ENCODE peak calls at places on chromosomes 16 and 17, in five cellular contexts. One of them, this sample, is unnamed.

GRCh38 chr17:41919840-41920579 is 1.3 kb upstream of the ACLY start:
- DNase-seq in testis: peak; percentile 49
- DNase-seq in HCT116: no peak
- DNase-seq in fibroblast of pulmonary artery: peak; percentile 49
- DNase-seq in uterus: peak; percentile 46
- DNase-seq in this sample: no peak

GRCh38 chr17:36148559-36149295 is 27.7 kb downstream of the TBC1D3B start:
- DNase-seq in testis: peak; percentile 90
- DNase-seq in HCT116: peak; percentile 68
- DNase-seq in fibroblast of pulmonary artery: peak; percentile 72
- DNase-seq in uterus: peak; percentile 18
- DNase-seq in this sample: peak; percentile 56

GRCh38 chr17:38815576-38816193 is 9.4 kb downstream of the CWC25 start:
- DNase-seq in testis: no peak
- DNase-seq in HCT116: no peak
- DNase-seq in fibroblast of pulmonary artery: peak; percentile 56
- DNase-seq in uterus: no peak
- DNase-seq in this sample: peak; percentile 79

GRCh38 chr17:55263565-55264272 is 1.0 kb upstream of the HLF start:
- DNase-seq in testis: no peak
- DNase-seq in HCT116: no peak
- DNase-seq in fibroblast of pulmonary artery: no peak
- DNase-seq in uterus: no peak
- DNase-seq in this sample: no peak

GRCh38 chr16:76292218-76292617 is 15.0 kb downstream of the CNTNAP4 start:
- DNase-seq in testis: no peak
- DNase-seq in HCT116: no peak
- DNase-seq in fibroblast of pulmonary artery: no peak
- DNase-seq in uterus: no peak
- DNase-seq in this sample: no peak

GRCh38 chr17:10633738-10634379 is 23.2 kb downstream of the MYH3 start:
- DNase-seq in testis: no peak
- DNase-seq in HCT116: no peak
- DNase-seq in fibroblast of pulmonary artery: no peak
- DNase-seq in uterus: no peak
- DNase-seq in this sample: no peak

GRCh38 chr17:77728022-77728671 is 230.4 kb upstream of the TNRC6C start:
- DNase-seq in testis: peak; percentile 34
- DNase-seq in HCT116: peak; percentile 36
- DNase-seq in fibroblast of pulmonary artery: no peak
- DNase-seq in uterus: peak; percentile 65
- DNase-seq in this sample: peak; percentile 6

GRCh38 chr16:71453051-71453450 is 9.0 kb downstream of the ZNF23 start:
- DNase-seq in testis: no peak
- DNase-seq in HCT116: no peak
- DNase-seq in fibroblast of pulmonary artery: no peak
- DNase-seq in uterus: no peak
- DNase-seq in this sample: no peak

GRCh38 chr17:29584452-29585079 is 4.9 kb downstream of the GIT1 start:
- DNase-seq in testis: no peak
- DNase-seq in HCT116: no peak
- DNase-seq in fibroblast of pulmonary artery: no peak
- DNase-seq in uterus: peak; percentile 21
- DNase-seq in this sample: no peak

GRCh38 chr16:50334106-50334975 is 34.4 kb downstream of the BRD7 start:
- DNase-seq in testis: no peak
- DNase-seq in HCT116: no peak
- DNase-seq in fibroblast of pulmonary artery: no peak
- DNase-seq in uterus: no peak
- DNase-seq in this sample: no peak

GRCh38 chr16:13829712-13830304 is 90.1 kb upstream of the ERCC4 start:
- DNase-seq in testis: peak; percentile 16
- DNase-seq in HCT116: no peak
- DNase-seq in fibroblast of pulmonary artery: no peak
- DNase-seq in uterus: no peak
- DNase-seq in this sample: no peak

GRCh38 chr16:30112197-30113030 is 923 bp downstream of the GDPD3 start:
- DNase-seq in testis: peak; percentile 53
- DNase-seq in HCT116: no peak
- DNase-seq in fibroblast of pulmonary artery: peak; percentile 68
- DNase-seq in uterus: peak; percentile 61
- DNase-seq in this sample: peak; percentile 29

GRCh38 chr17:49381033-49381432 is 19.0 kb upstream of the ZNF652 start:
- DNase-seq in testis: no peak
- DNase-seq in HCT116: no peak
- DNase-seq in fibroblast of pulmonary artery: no peak
- DNase-seq in uterus: no peak
- DNase-seq in this sample: no peak

GRCh38 chr17:58329035-58329807 is 626 bp upstream of the TSPOAP1 start:
- DNase-seq in testis: no peak
- DNase-seq in HCT116: no peak
- DNase-seq in fibroblast of pulmonary artery: no peak
- DNase-seq in uterus: no peak
- DNase-seq in this sample: no peak

GRCh38 chr17:27585792-27586191 is 45.2 kb upstream of the LGALS9 start:
- DNase-seq in testis: no peak
- DNase-seq in HCT116: no peak
- DNase-seq in fibroblast of pulmonary artery: no peak
- DNase-seq in uterus: no peak
- DNase-seq in this sample: no peak

GRCh38 chr16:80317132-80318098 is 223.4 kb upstream of the DYNLRB2 start:
- DNase-seq in testis: no peak
- DNase-seq in HCT116: no peak
- DNase-seq in fibroblast of pulmonary artery: no peak
- DNase-seq in uterus: no peak
- DNase-seq in this sample: no peak

GRCh38 chr16:1740781-1741490 is 30.4 kb downstream of the NME3 start:
- DNase-seq in testis: no peak
- DNase-seq in HCT116: no peak
- DNase-seq in fibroblast of pulmonary artery: no peak
- DNase-seq in uterus: no peak
- DNase-seq in this sample: no peak

GRCh38 chr16:35724551-35724950 is 2265.1 kb downstream of the TP53TG3F start:
- DNase-seq in testis: no peak
- DNase-seq in HCT116: no peak
- DNase-seq in fibroblast of pulmonary artery: no peak
- DNase-seq in uterus: no peak
- DNase-seq in this sample: no peak

GRCh38 chr16:22203091-22203490 is 3.0 kb upstream of the EEF2K start:
- DNase-seq in testis: no peak
- DNase-seq in HCT116: no peak
- DNase-seq in fibroblast of pulmonary artery: no peak
- DNase-seq in uterus: no peak
- DNase-seq in this sample: no peak

GRCh38 chr16:17757808-17758207 is 287.0 kb upstream of the XYLT1 start:
- DNase-seq in testis: no peak
- DNase-seq in HCT116: no peak
- DNase-seq in fibroblast of pulmonary artery: no peak
- DNase-seq in uterus: no peak
- DNase-seq in this sample: no peak

GRCh38 chr16:23026777-23027362 is 122.4 kb downstream of the USP31 start:
- DNase-seq in testis: peak; percentile 33
- DNase-seq in HCT116: no peak
- DNase-seq in fibroblast of pulmonary artery: peak; percentile 30
- DNase-seq in uterus: no peak
- DNase-seq in this sample: peak; percentile 8

GRCh38 chr16:27361987-27362386 is 40.0 kb upstream of the IL21R start:
- DNase-seq in testis: no peak
- DNase-seq in HCT116: no peak
- DNase-seq in fibroblast of pulmonary artery: no peak
- DNase-seq in uterus: no peak
- DNase-seq in this sample: no peak

GRCh38 chr16:27362570-27363245 is 39.3 kb upstream of the IL21R start:
- DNase-seq in testis: no peak
- DNase-seq in HCT116: no peak
- DNase-seq in fibroblast of pulmonary artery: no peak
- DNase-seq in uterus: no peak
- DNase-seq in this sample: no peak

GRCh38 chr16:27364493-27365141 is 37.4 kb upstream of the IL21R start:
- DNase-seq in testis: no peak
- DNase-seq in HCT116: no peak
- DNase-seq in fibroblast of pulmonary artery: no peak
- DNase-seq in uterus: no peak
- DNase-seq in this sample: no peak

GRCh38 chr16:27363797-27364196 is 38.2 kb upstream of the IL21R start:
- DNase-seq in testis: peak; percentile 44
- DNase-seq in HCT116: no peak
- DNase-seq in fibroblast of pulmonary artery: peak; percentile 17
- DNase-seq in uterus: peak; percentile 52
- DNase-seq in this sample: no peak

DNA sequence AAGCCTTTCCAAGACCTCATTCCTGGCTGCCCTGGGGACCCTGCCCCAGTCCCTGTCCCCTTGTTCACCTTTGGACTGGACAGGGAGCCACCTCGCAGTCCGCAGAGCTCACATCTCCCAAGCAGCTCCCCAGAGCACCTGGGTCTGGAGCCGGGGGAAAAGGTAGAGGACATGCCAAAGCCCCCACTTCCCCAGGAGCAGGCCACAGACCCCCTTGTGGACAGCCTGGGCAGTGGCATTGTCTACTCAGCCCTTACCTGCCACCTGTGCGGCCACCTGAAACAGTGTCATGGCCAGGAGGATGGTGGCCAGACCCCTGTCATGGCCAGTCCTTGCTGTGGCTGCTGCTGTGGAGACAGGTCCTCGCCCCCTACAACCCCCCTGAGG is 38.7 kb upstream of the IL21R start:
- DNase-seq in testis: no peak
- DNase-seq in HCT116: no peak
- DNase-seq in fibroblast of pulmonary artery: no peak
- DNase-seq in uterus: no peak
- DNase-seq in this sample: no peak
- TF ChIP-seq CTCF in testis: no peak
- TF ChIP-seq CTCF in HCT116: peak; percentile 19
- TF ChIP-seq CTCF in fibroblast of pulmonary artery: peak; percentile 6
- TF ChIP-seq CTCF in uterus: no peak
- TF ChIP-seq CTCF in this sample: peak; percentile 28

DNA sequence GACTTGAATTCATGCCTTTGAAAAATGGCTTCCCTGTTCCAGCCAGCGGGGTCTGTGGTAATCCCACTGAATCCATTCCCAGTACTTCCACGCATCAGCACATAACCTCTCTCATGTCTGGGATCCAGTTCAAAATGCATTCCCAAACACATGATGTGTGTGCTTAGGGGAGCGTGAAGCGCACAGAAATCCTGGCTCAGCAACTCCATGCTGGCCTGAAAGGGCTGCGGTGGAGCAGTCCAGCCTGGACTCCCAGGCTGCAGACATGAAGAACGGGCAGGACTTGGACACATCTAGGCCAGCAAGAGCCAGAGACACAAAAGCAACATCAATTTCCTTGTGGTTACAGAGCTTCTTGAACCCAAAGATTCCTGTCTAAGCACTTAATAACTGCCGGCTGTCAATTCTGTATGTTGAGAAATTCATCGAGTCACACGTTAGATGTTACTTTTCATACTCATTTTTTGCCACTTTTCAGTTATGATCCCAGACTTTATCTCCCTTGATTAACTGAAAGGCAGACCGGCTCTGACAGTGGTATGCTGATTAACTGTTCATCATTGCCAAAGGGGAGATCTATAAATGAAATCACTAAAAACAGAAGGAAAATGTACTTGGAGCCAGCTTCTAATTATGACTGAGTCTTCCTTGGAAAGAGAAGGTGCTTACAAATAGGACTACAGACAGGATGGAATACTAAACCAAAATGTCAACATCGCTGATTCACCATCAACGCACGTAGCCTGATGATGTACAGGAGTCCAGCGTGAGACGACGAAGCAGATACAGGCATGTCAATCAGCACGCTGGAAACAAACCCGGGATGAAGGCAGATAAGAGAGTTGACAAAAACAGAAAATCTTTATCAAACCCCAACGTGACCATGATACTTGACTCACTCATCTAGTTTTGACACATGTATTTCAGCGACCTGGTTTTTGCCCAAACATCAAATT is 23.0 kb downstream of the NSMCE1 start:
- DNase-seq in testis: peak; percentile 48
- DNase-seq in HCT116: no peak
- DNase-seq in fibroblast of pulmonary artery: peak; percentile 88
- DNase-seq in uterus: peak; percentile 74
- DNase-seq in this sample: peak; percentile 97
- H3K4me3 ChIP-seq in testis: no peak overlapping the region
- H3K4me3 ChIP-seq in HCT116: no peak overlapping the region
- H3K4me3 ChIP-seq in fibroblast of pulmonary artery: no peak overlapping the region
- H3K4me3 ChIP-seq in uterus: no peak overlapping the region
- H3K4me3 ChIP-seq in this sample: no peak overlapping the region

GRCh38 chr16:53743149-53743566 is 39.2 kb downstream of the FTO start:
- DNase-seq in testis: no peak
- DNase-seq in HCT116: peak; percentile 55
- DNase-seq in fibroblast of pulmonary artery: peak; percentile 58
- DNase-seq in uterus: no peak
- DNase-seq in this sample: no peak
- TF ChIP-seq CTCF in testis: peak; percentile 38
- TF ChIP-seq CTCF in HCT116: peak; percentile 83
- TF ChIP-seq CTCF in fibroblast of pulmonary artery: peak; percentile 83
- TF ChIP-seq CTCF in uterus: peak; percentile 41
- TF ChIP-seq CTCF in this sample: peak; percentile 85

GRCh38 chr17:21352981-21353265 is 23.2 kb upstream of the KCNJ12 start:
- DNase-seq in testis: no peak
- DNase-seq in HCT116: no peak
- DNase-seq in fibroblast of pulmonary artery: no peak
- DNase-seq in uterus: no peak
- DNase-seq in this sample: no peak

GRCh38 chr17:21351366-21352065 is 24.6 kb upstream of the KCNJ12 start:
- DNase-seq in testis: no peak
- DNase-seq in HCT116: no peak
- DNase-seq in fibroblast of pulmonary artery: no peak
- DNase-seq in uterus: no peak
- DNase-seq in this sample: no peak

GRCh38 chr17:21354796-21355385 is 21.3 kb upstream of the KCNJ12 start:
- DNase-seq in testis: no peak
- DNase-seq in HCT116: no peak
- DNase-seq in fibroblast of pulmonary artery: no peak
- DNase-seq in uterus: no peak
- DNase-seq in this sample: no peak

GRCh38 chr17:21353326-21354010 is 22.7 kb upstream of the KCNJ12 start:
- DNase-seq in testis: no peak
- DNase-seq in HCT116: no peak
- DNase-seq in fibroblast of pulmonary artery: peak; percentile 55
- DNase-seq in uterus: no peak
- DNase-seq in this sample: no peak

DNA sequence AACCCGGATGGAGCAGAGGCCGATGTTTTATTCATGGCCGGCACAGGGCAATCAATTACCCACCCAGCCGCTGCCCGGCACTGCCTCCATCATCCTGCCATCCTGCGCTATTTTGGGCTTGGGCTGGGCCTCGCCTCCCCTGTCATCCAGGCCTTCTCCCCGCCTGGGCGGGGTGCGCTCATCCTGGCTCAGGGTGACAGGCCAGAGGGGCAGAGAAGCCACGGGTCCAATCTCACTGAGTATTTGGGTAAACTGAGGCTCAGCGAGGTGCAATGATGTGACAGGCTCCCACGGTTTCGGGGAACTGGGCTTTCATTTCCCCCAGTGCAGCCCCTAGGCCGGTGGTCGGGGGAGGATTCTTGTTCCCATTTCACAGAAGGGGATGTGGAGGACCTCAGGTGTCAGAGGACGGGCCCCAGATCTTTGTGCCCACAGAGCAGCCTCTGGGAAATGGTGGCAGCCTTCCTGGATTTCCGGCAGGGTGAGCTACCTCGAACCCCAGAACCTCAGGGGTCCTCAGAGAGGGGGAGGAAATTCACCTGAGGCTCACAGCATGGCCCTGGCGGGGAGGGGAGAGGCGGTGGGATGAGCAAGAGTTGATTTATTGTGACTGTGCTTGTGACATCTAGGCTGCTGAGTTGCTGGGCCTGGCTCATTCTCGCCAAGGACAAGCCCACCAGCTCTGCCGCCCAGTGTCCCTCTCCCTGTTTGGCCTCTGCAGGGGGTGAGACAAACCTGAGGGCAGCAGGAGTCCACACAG is 23.8 kb upstream of the KCNJ12 start:
- DNase-seq in testis: no peak
- DNase-seq in HCT116: no peak
- DNase-seq in fibroblast of pulmonary artery: no peak
- DNase-seq in uterus: no peak
- DNase-seq in this sample: no peak
- H3K4me3 ChIP-seq in testis: no peak overlapping the region
- H3K4me3 ChIP-seq in HCT116: no peak overlapping the region
- H3K4me3 ChIP-seq in fibroblast of pulmonary artery: no peak overlapping the region
- H3K4me3 ChIP-seq in uterus: no peak overlapping the region
- H3K4me3 ChIP-seq in this sample: no peak overlapping the region

This sample was measured in brain microvascular endothelial cell.